ENCODE peak calls at places on chromosomes 11 and 22, in ten cellular contexts. D, R, C, Y, Z, I, O, T, J and S are unnamed samples.

GRCh38 chr22:17217179-17217578 is 2.1 kb downstream of the ADA2 start:
- DNase-seq in D (no peak), R (no peak), C (no peak), Y (no peak), Z (no peak), I (no peak), O (peak), T (no peak), J (no peak), S (no peak)

GRCh38 chr22:43951391-43951790 is 3.9 kb upstream of the SAMM50 start:
- DNase-seq in D (no peak), R (no peak), C (no peak), Y (no peak), Z (no peak), I (no peak), O (no peak), T (no peak), J (peak), S (no peak)

GRCh38 chr11:29272019-29272654 is 744.7 kb downstream of the KCNA4 start:
- DNase-seq in D (peak), R (no peak), C (no peak), Y (no peak), Z (no peak), I (no peak), O (no peak), T (no peak), J (no peak), S (no peak)

GRCh38 chr22:48824673-48825651 is 1002.7 kb downstream of the BRD1 start:
- DNase-seq in D (no peak), R (no peak), C (no peak), Y (no peak), Z (no peak), I (no peak), O (no peak), T (no peak), J (peak), S (no peak)

GRCh38 chr11:133821776-133822175 is 23.5 kb downstream of the SPATA19 start:
- DNase-seq in D (no peak), R (no peak), C (no peak), Y (peak), Z (no peak), I (no peak), O (no peak), T (peak), J (no peak), S (no peak)

GRCh38 chr11:43983221-43983795 is 40.9 kb downstream of the C11orf96 start:
- DNase-seq in D (no peak), R (no peak), C (no peak), Y (no peak), Z (no peak), I (no peak), O (no peak), T (no peak), J (peak), S (no peak)

GRCh38 chr11:12377106-12377823 is at the start of gene PARVA:
- DNase-seq in D (peak), R (no peak), C (no peak), Y (peak), Z (peak), I (no peak), O (no peak), T (peak), J (peak), S (no peak)

GRCh38 chr11:131441398-131441797 is 71.0 kb downstream of the NTM start:
- DNase-seq in D (no peak), R (no peak), C (no peak), Y (no peak), Z (no peak), I (no peak), O (no peak), T (no peak), J (no peak), S (no peak)

GRCh38 chr11:61152816-61153592 is 8.2 kb downstream of the VPS37C start:
- DNase-seq in D (peak), R (no peak), C (peak), Y (no peak), Z (no peak), I (no peak), O (no peak), T (no peak), J (peak), S (peak)

GRCh38 chr11:3984896-3985295 is 109.7 kb upstream of the RRM1 start:
- DNase-seq in D (no peak), R (no peak), C (no peak), Y (no peak), Z (no peak), I (no peak), O (no peak), T (no peak), J (no peak), S (no peak)

GRCh38 chr22:38728899-38729796 is 23.4 kb downstream of the GTPBP1 start:
- DNase-seq in D (no peak), R (no peak), C (no peak), Y (no peak), Z (peak), I (no peak), O (no peak), T (no peak), J (peak), S (no peak)

GRCh38 chr22:20463324-20464095 is 25.9 kb upstream of the SCARF2 start:
- DNase-seq in D (no peak), R (no peak), C (no peak), Y (no peak), Z (no peak), I (peak), O (peak), T (no peak), J (peak), S (no peak)

GRCh38 chr22:25206998-25207397 is 7.3 kb downstream of the CRYBB3 start:
- DNase-seq in D (no peak), R (no peak), C (no peak), Y (no peak), Z (no peak), I (no peak), O (no peak), T (no peak), J (no peak), S (no peak)